ENCODE peak calls at places on chromosomes 2 and 18, in four cellular contexts. One of them, this sample, is unnamed.

GRCh38 chr2:157329524-157329923 is 3.9 kb upstream of the ERMN start:
- DNase-seq in K562: no peak
- DNase-seq in GM12878: no peak
- DNase-seq in HEK293T: no peak
- DNase-seq in this sample: no peak

GRCh38 chr2:120769076-120769786 is 33.6 kb downstream of the GLI2 start:
- DNase-seq in GM12878: no peak
- DNase-seq in HEK293T: no peak
- DNase-seq in K562: no peak
- DNase-seq in this sample: no peak

GRCh38 chr2:45045706-45046105 is 36.5 kb upstream of the SIX2 start:
- DNase-seq in HEK293T: no peak
- DNase-seq in GM12878: no peak
- DNase-seq in K562: no peak
- DNase-seq in this sample: no peak

GRCh38 chr2:104850322-104851184 is 3.4 kb upstream of the POU3F3 start:
- DNase-seq in GM12878: no peak
- DNase-seq in HEK293T: no peak
- DNase-seq in K562: no peak
- DNase-seq in this sample: no peak

GRCh38 chr2:25572638-25573037 is 100.7 kb downstream of the DTNB start:
- DNase-seq in GM12878: no peak
- DNase-seq in HEK293T: no peak
- DNase-seq in K562: no peak
- DNase-seq in this sample: no peak

GRCh38 chr2:161474920-161475319 is 58.8 kb downstream of the TBR1 start:
- DNase-seq in K562: no peak
- DNase-seq in HEK293T: no peak
- DNase-seq in GM12878: no peak
- DNase-seq in this sample: no peak

GRCh38 chr2:42925742-42926437 is 133.5 kb upstream of the HAAO start:
- DNase-seq in K562: no peak
- DNase-seq in HEK293T: no peak
- DNase-seq in GM12878: no peak
- DNase-seq in this sample: peak; percentile 34

GRCh38 chr2:108616731-108617161 is 82.5 kb downstream of the LIMS1 start:
- DNase-seq in GM12878: no peak
- DNase-seq in HEK293T: peak; percentile 48
- DNase-seq in K562: no peak
- DNase-seq in this sample: no peak

GRCh38 chr2:239318091-239318725 is 82.6 kb downstream of the HDAC4 start:
- DNase-seq in K562: peak; percentile 23
- DNase-seq in GM12878: no peak
- DNase-seq in HEK293T: no peak
- DNase-seq in this sample: no peak

GRCh38 chr2:160651416-160652200 is 158.0 kb upstream of the RBMS1 start:
- DNase-seq in HEK293T: no peak
- DNase-seq in GM12878: no peak
- DNase-seq in K562: no peak
- DNase-seq in this sample: no peak

GRCh38 chr18:37586641-37587225 is 21.1 kb upstream of the CELF4 start:
- DNase-seq in K562: no peak
- DNase-seq in HEK293T: no peak
- DNase-seq in GM12878: no peak
- DNase-seq in this sample: no peak

GRCh38 chr2:120910956-120911951 is 175.6 kb downstream of the GLI2 start:
- DNase-seq in HEK293T: no peak
- DNase-seq in K562: no peak
- DNase-seq in GM12878: no peak
- DNase-seq in this sample: no peak

GRCh38 chr2:136051001-136051724 is 65.7 kb upstream of the DARS1 start:
- DNase-seq in K562: no peak
- DNase-seq in HEK293T: no peak
- DNase-seq in GM12878: no peak
- DNase-seq in this sample: no peak

GRCh38 chr2:238162171-238162515 is 3.4 kb downstream of the ERFE start:
- DNase-seq in GM12878: no peak
- DNase-seq in HEK293T: no peak
- DNase-seq in K562: no peak
- DNase-seq in this sample: no peak

GRCh38 chr2:134206573-134206972 is 47.3 kb upstream of the MGAT5 start:
- DNase-seq in K562: no peak
- DNase-seq in HEK293T: no peak
- DNase-seq in GM12878: no peak
- DNase-seq in this sample: no peak

GRCh38 chr2:219010162-219010756 is 17.0 kb upstream of the CRYBA2 start:
- DNase-seq in K562: peak; percentile 26
- DNase-seq in HEK293T: peak; percentile 70
- DNase-seq in GM12878: no peak
- DNase-seq in this sample: peak; percentile 37

GRCh38 chr2:28423856-28424605 is 31.4 kb downstream of the FOSL2 start:
- DNase-seq in K562: no peak
- DNase-seq in HEK293T: no peak
- DNase-seq in GM12878: no peak
- DNase-seq in this sample: no peak

GRCh38 chr2:119786312-119786711 is 26.6 kb downstream of the PTPN4 start:
- DNase-seq in K562: no peak
- DNase-seq in GM12878: no peak
- DNase-seq in HEK293T: no peak
- DNase-seq in this sample: no peak

GRCh38 chr2:71581015-71581414 is 127.7 kb downstream of the DYSF start:
- DNase-seq in GM12878: no peak
- DNase-seq in K562: no peak
- DNase-seq in HEK293T: no peak
- DNase-seq in this sample: no peak

GRCh38 chr2:42256502-42256901 is 87.3 kb downstream of the EML4 start:
- DNase-seq in GM12878: peak; percentile 27
- DNase-seq in K562: no peak
- DNase-seq in HEK293T: no peak
- DNase-seq in this sample: no peak

GRCh38 chr2:119004602-119005001 is 62.6 kb downstream of the MARCO start:
- DNase-seq in GM12878: no peak
- DNase-seq in HEK293T: no peak
- DNase-seq in K562: no peak
- DNase-seq in this sample: no peak

GRCh38 chr2:119371111-119371510 is 4.3 kb downstream of the DBI start:
- DNase-seq in K562: no peak
- DNase-seq in GM12878: no peak
- DNase-seq in HEK293T: no peak
- DNase-seq in this sample: no peak

GRCh38 chr18:46169464-46169941 is 65.3 kb downstream of the HAUS1 start:
- DNase-seq in GM12878: no peak
- DNase-seq in K562: no peak
- DNase-seq in HEK293T: no peak
- DNase-seq in this sample: peak; percentile 58
- TF ChIP-seq FOXK2 in GM12878: no peak
- TF ChIP-seq FOXK2 in K562: no peak
- TF ChIP-seq FOXK2 in HEK293T: no peak
- TF ChIP-seq FOXK2 in this sample: no peak

DNA sequence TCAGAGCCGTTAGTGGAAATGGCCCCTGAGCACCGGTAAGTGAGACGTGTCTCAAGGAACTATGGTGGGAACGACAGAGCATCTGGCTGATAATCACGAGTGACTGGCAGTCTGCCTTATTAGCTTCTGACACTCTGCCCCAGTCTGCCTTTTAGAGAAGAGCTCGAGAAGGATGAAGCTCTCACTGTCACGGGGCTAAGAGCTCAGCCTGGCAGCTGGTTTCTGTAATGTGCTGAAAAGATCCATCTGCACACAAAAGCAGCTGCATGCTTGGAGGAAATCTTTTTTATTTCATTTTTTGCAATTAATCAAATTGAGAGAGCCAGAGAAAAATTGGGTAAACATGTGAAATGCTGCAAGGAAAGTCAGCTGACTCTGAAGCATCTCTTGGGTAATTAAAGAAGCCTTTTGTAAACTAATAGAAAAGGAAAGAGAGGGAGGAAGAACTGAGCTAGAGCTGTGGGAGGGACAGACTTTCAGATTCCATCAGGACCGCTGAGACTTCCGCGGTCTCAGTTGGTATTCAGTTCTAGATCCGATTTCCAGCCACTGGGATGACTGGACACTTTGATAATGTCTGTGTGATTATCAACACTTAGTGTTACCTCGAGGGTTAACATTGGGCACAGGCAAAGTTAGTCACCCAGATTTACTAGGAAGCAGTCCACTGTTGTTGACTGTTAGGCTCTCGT is 24.4 kb downstream of the MBP start:
- DNase-seq in K562: no peak
- DNase-seq in GM12878: no peak
- DNase-seq in HEK293T: no peak
- DNase-seq in this sample: no peak
- TF ChIP-seq FOXK2 in K562: no peak
- TF ChIP-seq FOXK2 in GM12878: no peak
- TF ChIP-seq FOXK2 in HEK293T: no peak
- TF ChIP-seq FOXK2 in this sample: no peak

GRCh38 chr2:148982282-148982681 is 56.2 kb upstream of the LYPD6B start:
- DNase-seq in K562: no peak
- DNase-seq in HEK293T: no peak
- DNase-seq in GM12878: no peak
- DNase-seq in this sample: no peak
- TF ChIP-seq FOXK2 in K562: no peak
- TF ChIP-seq FOXK2 in HEK293T: no peak
- TF ChIP-seq FOXK2 in GM12878: no peak
- TF ChIP-seq FOXK2 in this sample: no peak

DNA sequence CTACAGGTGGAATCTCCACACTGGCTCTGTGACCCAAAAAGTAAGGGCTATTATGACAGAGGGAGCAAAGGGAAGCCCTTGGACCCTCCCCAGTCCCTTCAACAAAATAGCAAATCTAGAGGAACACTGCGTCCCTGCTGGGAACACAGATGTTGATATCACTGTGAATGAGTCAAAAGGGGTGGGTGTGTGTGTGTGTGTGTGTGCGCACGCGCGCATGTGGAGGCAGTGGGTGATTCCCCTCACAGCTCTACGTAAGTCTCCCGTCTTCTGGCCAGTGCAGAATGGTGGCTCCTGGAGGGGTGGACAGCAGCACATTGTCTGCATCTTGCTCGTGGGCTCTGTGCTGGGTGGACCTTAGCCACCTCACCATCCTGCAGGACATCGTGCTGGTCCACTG is 7.8 kb upstream of the C2orf72 start:
- DNase-seq in K562: no peak
- DNase-seq in HEK293T: no peak
- DNase-seq in GM12878: no peak
- DNase-seq in this sample: no peak
- TF ChIP-seq FOXK2 in K562: no peak
- TF ChIP-seq FOXK2 in HEK293T: no peak
- TF ChIP-seq FOXK2 in GM12878: no peak
- TF ChIP-seq FOXK2 in this sample: no peak

DNA sequence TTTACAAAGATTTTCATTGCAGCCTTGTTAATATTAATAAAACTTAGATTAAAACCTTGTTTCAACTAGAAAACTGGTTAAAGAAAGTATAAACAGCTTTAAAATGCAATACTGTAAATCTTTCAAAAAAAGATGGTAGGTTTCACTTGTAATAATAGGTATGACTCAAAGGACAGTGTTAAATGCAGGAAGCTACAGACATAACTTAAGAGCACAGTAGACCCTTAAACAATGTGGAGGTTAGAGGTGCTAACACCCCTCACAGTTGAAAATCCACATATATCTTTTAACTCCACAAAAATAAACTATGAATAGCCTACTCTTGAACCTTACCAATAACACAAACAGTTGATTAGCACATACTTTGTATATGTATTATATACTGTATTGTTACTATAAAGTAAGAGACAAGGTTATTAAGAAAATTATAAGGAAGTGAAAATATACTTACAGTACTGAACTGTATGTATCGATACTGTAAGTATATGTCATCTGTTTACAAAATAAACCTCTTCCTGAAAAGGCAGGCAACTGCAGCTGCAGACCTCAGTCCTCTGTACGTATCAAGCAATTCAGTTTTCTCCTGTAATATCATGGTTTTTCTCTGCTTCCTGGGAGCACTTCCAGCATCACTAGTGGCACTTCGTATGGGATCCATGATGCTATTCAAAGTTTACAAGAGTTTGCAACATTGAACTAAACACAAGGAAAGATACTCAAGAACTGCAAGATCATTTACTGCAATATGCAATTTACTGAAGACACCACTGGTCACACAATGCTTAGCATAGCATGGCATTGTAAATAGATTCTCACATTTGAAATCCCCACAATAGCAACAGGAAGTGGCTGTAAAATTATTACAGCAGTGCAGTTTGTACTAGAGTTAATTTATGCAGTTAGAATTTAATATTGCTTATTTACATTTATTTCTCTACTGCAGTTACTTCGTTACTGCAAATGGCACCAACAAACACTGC is 610.5 kb upstream of the LRRTM4 start:
- DNase-seq in HEK293T: no peak
- DNase-seq in GM12878: no peak
- DNase-seq in K562: no peak
- DNase-seq in this sample: no peak
- TF ChIP-seq FOXK2 in HEK293T: no peak
- TF ChIP-seq FOXK2 in GM12878: no peak
- TF ChIP-seq FOXK2 in K562: no peak
- TF ChIP-seq FOXK2 in this sample: no peak

DNA sequence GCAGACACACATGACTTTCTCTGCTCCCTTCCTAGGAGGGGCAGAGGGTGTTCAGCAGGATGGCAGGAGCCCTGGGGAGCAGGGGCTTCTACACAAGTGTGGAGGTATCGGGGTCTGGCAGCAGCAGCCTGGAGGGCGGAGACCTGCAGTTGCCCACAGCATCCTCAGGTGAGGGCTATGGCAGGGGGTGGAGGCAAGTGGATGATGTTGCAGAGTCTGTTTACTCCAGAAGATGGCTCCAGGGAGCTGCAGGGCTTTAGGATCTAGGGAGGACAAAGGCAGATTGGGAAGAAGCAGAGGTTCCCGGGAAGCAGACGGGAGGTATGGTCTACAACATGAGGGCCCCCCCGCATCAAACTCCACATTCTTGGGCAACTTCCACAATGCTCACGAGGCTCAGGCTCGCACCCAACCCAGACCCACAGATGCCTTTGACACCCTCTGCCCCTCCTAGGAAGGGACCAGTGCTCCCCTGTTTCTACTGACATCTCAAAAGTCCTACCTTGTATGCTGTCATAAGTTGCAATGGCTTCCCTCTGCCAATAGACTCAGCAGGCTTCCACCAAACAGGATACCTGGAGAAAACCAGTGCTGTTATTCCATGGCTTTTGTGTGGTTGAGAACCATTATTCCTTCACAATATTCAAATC is 12.0 kb upstream of the ATP6V1C2 start:
- DNase-seq in K562: peak; percentile 6
- DNase-seq in GM12878: no peak
- DNase-seq in HEK293T: peak; percentile 71
- DNase-seq in this sample: peak; percentile 51
- TF ChIP-seq FOXK2 in K562: no peak
- TF ChIP-seq FOXK2 in GM12878: no peak
- TF ChIP-seq FOXK2 in HEK293T: no peak
- TF ChIP-seq FOXK2 in this sample: no peak

DNA sequence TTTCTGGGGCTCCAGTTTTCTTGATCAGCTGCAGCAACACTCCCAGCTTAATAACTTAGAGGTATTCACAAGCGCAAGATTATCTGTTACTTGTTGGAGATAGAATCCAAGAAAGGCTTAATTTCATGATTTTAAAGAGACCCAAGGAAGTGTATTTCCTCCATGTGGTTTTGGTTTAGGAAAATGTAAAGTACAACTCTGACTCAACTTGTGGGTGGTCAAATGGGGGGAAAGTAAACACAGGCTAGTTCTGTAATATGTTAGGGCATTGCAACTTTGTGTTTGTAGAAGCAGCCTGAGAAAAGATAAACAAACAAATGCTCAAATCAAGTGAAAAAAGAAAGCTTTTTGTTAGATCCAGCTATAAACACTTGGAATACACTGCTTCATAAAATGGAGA is 90.1 kb upstream of the COL3A1 start:
- DNase-seq in HEK293T: no peak
- DNase-seq in K562: no peak
- DNase-seq in GM12878: no peak
- DNase-seq in this sample: no peak
- TF ChIP-seq FOXK2 in HEK293T: no peak
- TF ChIP-seq FOXK2 in K562: no peak
- TF ChIP-seq FOXK2 in GM12878: no peak
- TF ChIP-seq FOXK2 in this sample: no peak

This sample was measured in HepG2.